ENCODE peak calls at places on chromosomes 4 and X, in four cellular contexts. H is mammary epithelial cell, G is GM23248, S is IMR-90. U is an unnamed sample.

GRCh38 chrX:145003443-145003842 is 243.9 kb upstream of the SPANXN1 start:
- DNase-seq in H (peak; percentile 76), G (no peak), S (no peak), U (peak; percentile 19)

GRCh38 chr4:113560579-113560978 is 201.0 kb downstream of the CAMK2D start:
- DNase-seq in H (no peak), G (peak; percentile 25), S (no peak), U (no peak)

GRCh38 chr4:15233626-15234025 is 194.2 kb upstream of the C1QTNF7 start:
- DNase-seq in H (no peak), G (no peak), S (no peak), U (no peak)

GRCh38 chrX:17859609-17860178 is 1.4 kb downstream of the RAI2 start:
- DNase-seq in H (no peak), G (no peak), S (no peak), U (no peak)

GRCh38 chrX:103440621-103441020 is 64.3 kb downstream of the BEX3 start:
- DNase-seq in H (no peak), G (no peak), S (no peak), U (no peak)

GRCh38 chr4:124710911-124711310 is 1.6 kb downstream of the ANKRD50 start:
- DNase-seq in H (peak; percentile 23), G (peak; percentile 41), S (no peak), U (no peak)

GRCh38 chr4:109589605-109590004 is 29.6 kb downstream of the MCUB start:
- DNase-seq in H (no peak), G (no peak), S (peak; percentile 2), U (no peak)

GRCh38 chr4:147491076-147491475 is 10.2 kb downstream of the EDNRA start:
- DNase-seq in H (no peak), G (no peak), S (no peak), U (no peak)

GRCh38 chr4:87843936-87844335 is 11.2 kb downstream of the MEPE start:
- DNase-seq in H (peak; percentile 48), G (peak; percentile 97), S (peak; percentile 52), U (peak; percentile 69)

GRCh38 chr4:186144596-186145569 is 40.4 kb downstream of the FAM149A start:
- DNase-seq in H (peak; percentile 45), G (peak; percentile 76), S (peak; percentile 43), U (peak; percentile 6)

GRCh38 chr4:140049024-140049923 is 104.7 kb downstream of the MAML3 start:
- DNase-seq in H (peak; percentile 50), G (peak; percentile 62), S (peak; percentile 57), U (peak; percentile 62)

GRCh38 chr4:151316645-151317044 is 8.8 kb downstream of the SH3D19 start:
- DNase-seq in H (no peak), G (no peak), S (no peak), U (no peak)

GRCh38 chr4:28062562-28062961 is 1201.9 kb downstream of the STIM2 start:
- DNase-seq in H (no peak), G (no peak), S (no peak), U (no peak)

GRCh38 chr4:84800256-84800655 is 166.2 kb downstream of the WDFY3 start:
- DNase-seq in H (peak; percentile 72), G (peak; percentile 33), S (peak; percentile 54), U (peak; percentile 52)

DNA sequence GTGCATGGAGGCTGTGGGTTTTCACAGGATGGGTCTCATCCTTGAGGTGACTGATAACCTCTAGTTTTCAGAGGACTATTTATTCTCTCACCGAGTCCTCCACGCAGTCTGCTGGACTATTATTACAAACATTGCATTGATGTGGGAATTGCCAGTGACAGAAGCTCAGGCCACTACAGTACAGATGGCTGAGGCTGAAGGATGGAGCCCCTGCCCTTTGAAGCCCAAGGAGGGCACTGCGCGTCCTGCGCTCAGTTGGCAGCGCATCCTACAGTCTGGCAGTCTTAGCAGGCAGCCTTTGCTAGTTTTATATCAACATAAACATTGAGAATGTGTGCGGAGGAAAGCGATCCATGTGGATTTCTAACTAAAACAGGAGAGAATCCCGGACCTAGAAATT is 1.5 kb upstream of the RELL1 start:
- DNase-seq in H (no peak), G (no peak), S (no peak), U (no peak)
- H3K4me3 ChIP-seq in H (no peak overlapping the region), G (no peak overlapping the region), S (no peak overlapping the region), U (no peak overlapping the region)

GRCh38 chrX:108105473-108105872 is 13.9 kb downstream of the ATG4A start:
- DNase-seq in H (no peak), G (no peak), S (no peak), U (no peak)
- H3K9ac ChIP-seq in H (no peak overlapping the region), G (no peak overlapping the region), S (no peak overlapping the region), U (no peak overlapping the region)

GRCh38 chr4:41213563-41214157 is 682 bp downstream of the APBB2 start:
- DNase-seq in H (peak; percentile 20), G (peak; percentile 60), S (no peak), U (no peak)

GRCh38 chr4:41209187-41209586 is 5.2 kb downstream of the APBB2 start:
- DNase-seq in H (no peak), G (no peak), S (no peak), U (no peak)

GRCh38 chr4:41212221-41213203 is 1.8 kb downstream of the APBB2 start:
- DNase-seq in H (peak; percentile 72), G (peak; percentile 77), S (peak; percentile 64), U (peak; percentile 72)

GRCh38 chr4:41207330-41207831 is 7.0 kb downstream of the APBB2 start:
- DNase-seq in H (no peak), G (peak; percentile 58), S (no peak), U (no peak)

DNA sequence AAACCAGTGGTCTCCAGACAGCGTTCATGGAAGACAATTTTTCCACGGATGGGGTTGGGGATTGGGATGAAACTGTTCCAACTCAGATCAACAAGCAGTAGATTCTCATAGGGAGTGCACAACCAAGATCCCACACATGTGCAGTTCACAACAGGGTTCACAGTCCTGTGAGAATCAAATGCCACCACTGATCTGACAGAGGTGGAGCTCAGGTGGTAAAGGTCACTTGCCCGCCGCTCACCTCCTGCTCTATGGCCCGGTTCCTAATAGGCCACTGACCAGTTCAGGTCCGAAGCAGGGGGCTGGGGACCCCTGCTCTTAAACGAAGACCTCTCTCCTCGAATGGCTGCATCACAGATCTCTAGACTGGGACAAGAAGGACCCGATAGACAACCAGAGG is 4.4 kb downstream of the APBB2 start:
- DNase-seq in H (no peak), G (no peak), S (no peak), U (no peak)
- H3K4me3 ChIP-seq in H (no peak overlapping the region), G (no peak overlapping the region), S (no peak overlapping the region), U (no peak overlapping the region)

GRCh38 chr4:1779588-1780382 is 13.3 kb upstream of the FGFR3 start:
- DNase-seq in H (no peak), G (no peak), S (no peak), U (no peak)

GRCh38 chr4:1778642-1779392 is 14.3 kb upstream of the FGFR3 start:
- DNase-seq in H (no peak), G (no peak), S (no peak), U (no peak)

GRCh38 chr4:1783011-1783410 is 10.1 kb upstream of the FGFR3 start:
- DNase-seq in H (no peak), G (no peak), S (no peak), U (no peak)

GRCh38 chr4:1777822-1778641 is 15.1 kb upstream of the FGFR3 start:
- DNase-seq in H (peak; percentile 43), G (peak; percentile 35), S (no peak), U (peak; percentile 14)

GRCh38 chr4:1780435-1780834 is 12.7 kb upstream of the FGFR3 start:
- DNase-seq in H (no peak), G (no peak), S (no peak), U (no peak)
- H3K9ac ChIP-seq in H (no peak overlapping the region), G (no peak overlapping the region), S (no peak overlapping the region), U (no peak overlapping the region)

GRCh38 chrX:44342866-44343265 is 606 bp downstream of the EFHC2 start:
- DNase-seq in H (no peak), G (no peak), S (no peak), U (no peak)
- H3K4me3 ChIP-seq in H (no peak overlapping the region), G (peak overlapping the region; percentile 76), S (no peak overlapping the region), U (peak overlapping the region; percentile 69)

GRCh38 chr4:2761035-2761923 is 5.1 kb upstream of the TNIP2 start:
- DNase-seq in H (no peak), G (no peak), S (no peak), U (peak; percentile 35)
- H3K9ac ChIP-seq in H (no peak overlapping the region), G (no peak overlapping the region), S (no peak overlapping the region), U (no peak overlapping the region)

GRCh38 chrX:118974088-118974907 is at the start of gene LONRF3:
- DNase-seq in H (no peak), G (peak; percentile 70), S (peak; percentile 3), U (peak; percentile 67)
- H3K4me3 ChIP-seq in H (peak within 1 kb of the TSS; percentile 26), G (peak within 1 kb of the TSS; percentile 32), S (peak within 1 kb of the TSS; percentile 2), U (peak within 1 kb of the TSS; percentile 78)

GRCh38 chrX:133697656-133698055 is 282.4 kb upstream of the GPC4 start:
- DNase-seq in H (no peak), G (peak; percentile 3), S (no peak), U (no peak)
- H3K9ac ChIP-seq in H (no peak overlapping the region), G (no peak overlapping the region), S (no peak overlapping the region), U (no peak overlapping the region)

GRCh38 chr4:26568446-26568994 is 15.4 kb upstream of the TBC1D19 start:
- DNase-seq in H (peak; percentile 59), G (peak; percentile 94), S (peak; percentile 95), U (peak; percentile 93)
- H3K4me3 ChIP-seq in H (no peak overlapping the region), G (peak overlapping the region; percentile 30), S (no peak overlapping the region), U (no peak overlapping the region)

DNA sequence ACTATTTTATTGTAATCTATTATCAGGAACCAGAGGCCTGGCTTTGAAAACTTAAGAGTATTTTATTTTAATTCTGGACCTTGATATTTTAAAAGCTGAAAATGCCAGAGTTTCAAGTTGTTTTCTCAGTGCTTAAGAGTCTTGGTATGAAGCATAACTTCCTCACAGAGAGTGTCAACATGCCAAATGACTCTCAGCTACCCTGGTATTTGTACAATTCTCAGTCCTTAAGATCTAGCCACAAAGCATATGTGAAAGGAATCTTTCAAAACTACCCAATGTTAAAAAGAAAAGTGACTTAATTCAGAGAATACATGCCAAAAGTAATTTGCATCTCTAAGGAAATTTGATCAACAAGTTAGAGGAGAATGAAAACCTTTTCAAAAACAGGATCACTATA is 171.9 kb downstream of the DKK2 start:
- DNase-seq in H (no peak), G (peak; percentile 84), S (no peak), U (no peak)
- H3K9ac ChIP-seq in H (no peak overlapping the region), G (no peak overlapping the region), S (no peak overlapping the region), U (no peak overlapping the region)

U was measured in PC-3.